ENCODE peak calls at places on chromosomes 12 and 14, in nine cellular contexts. I, H, F, W, T, V, Q, N and C are unnamed samples.
A peak's percentile ranks its signal among the peaks of the same experiment; 100 is the strongest.

GRCh38 chr12:464484-465267 is 4.9 kb downstream of the B4GALNT3 start:
- DNase-seq in I (no peak), H (no peak), F (no peak), W (peak; percentile 28), T (no peak), V (no peak), Q (peak; percentile 10), N (no peak), C (no peak)

GRCh38 chr12:127594351-127594970 is 672.5 kb upstream of the TMEM132C start:
- DNase-seq in I (no peak), H (no peak), F (no peak), W (peak; percentile 13), T (no peak), V (no peak), Q (no peak), N (no peak), C (no peak)

GRCh38 chr12:67759829-67760228 is 111.3 kb downstream of the DYRK2 start:
- DNase-seq in I (no peak), H (no peak), F (no peak), W (no peak), T (no peak), V (no peak), Q (no peak), N (no peak), C (no peak)

GRCh38 chr12:570949-571794 is 92.1 kb downstream of the NINJ2 start:
- DNase-seq in I (peak; percentile 93), H (no peak), F (peak; percentile 60), W (no peak), T (peak; percentile 12), V (no peak), Q (peak; percentile 61), N (peak; percentile 81), C (no peak)

GRCh38 chr14:21647380-21647779 is 6.3 kb upstream of the OR4E2 start:
- DNase-seq in I (no peak), H (no peak), F (no peak), W (no peak), T (no peak), V (no peak), Q (no peak), N (no peak), C (no peak)

GRCh38 chr12:46933947-46934346 is 108.2 kb upstream of the SLC38A4 start:
- DNase-seq in I (peak; percentile 77), H (no peak), F (no peak), W (peak; percentile 40), T (no peak), V (no peak), Q (peak; percentile 37), N (no peak), C (no peak)

GRCh38 chr12:123000578-123000977 is 20.1 kb downstream of the ARL6IP4 start:
- DNase-seq in I (no peak), H (no peak), F (no peak), W (no peak), T (no peak), V (no peak), Q (no peak), N (no peak), C (no peak)

GRCh38 chr12:108033091-108033490 is 96.0 kb upstream of the WSCD2 start:
- DNase-seq in I (no peak), H (no peak), F (no peak), W (no peak), T (no peak), V (no peak), Q (no peak), N (no peak), C (no peak)

GRCh38 chr12:42790761-42791151 is 201.2 kb upstream of the PRICKLE1 start:
- DNase-seq in I (no peak), H (no peak), F (no peak), W (peak; percentile 89), T (no peak), V (no peak), Q (peak; percentile 98), N (no peak), C (no peak)

GRCh38 chr12:7678744-7679143 is 13.0 kb upstream of the APOBEC1 start:
- DNase-seq in I (no peak), H (no peak), F (no peak), W (no peak), T (no peak), V (no peak), Q (no peak), N (no peak), C (no peak)

GRCh38 chr14:51357250-51357649 is 117.2 kb downstream of the TMX1 start:
- DNase-seq in I (no peak), H (no peak), F (no peak), W (no peak), T (no peak), V (no peak), Q (peak; percentile 45), N (no peak), C (no peak)

GRCh38 chr12:67366530-67367196 is 97.5 kb downstream of the CAND1 start:
- DNase-seq in I (no peak), H (no peak), F (no peak), W (no peak), T (no peak), V (no peak), Q (peak; percentile 82), N (no peak), C (no peak)

GRCh38 chr12:32454866-32455265 is 55.5 kb downstream of the FGD4 start:
- DNase-seq in I (no peak), H (no peak), F (no peak), W (no peak), T (no peak), V (no peak), Q (no peak), N (no peak), C (no peak)

GRCh38 chr14:43175896-43176295 is 1331.2 kb downstream of the FSCB start:
- DNase-seq in I (no peak), H (no peak), F (no peak), W (no peak), T (no peak), V (no peak), Q (no peak), N (no peak), C (no peak)

GRCh38 chr14:88791629-88792571 is 853 bp downstream of the EML5 start:
- DNase-seq in I (peak; percentile 22), H (peak; percentile 45), F (peak; percentile 54), W (peak; percentile 8), T (no peak), V (no peak), Q (no peak), N (peak; percentile 73), C (peak; percentile 2)

GRCh38 chr14:95462491-95462890 is 54.0 kb downstream of the SYNE3 start:
- DNase-seq in I (no peak), H (no peak), F (no peak), W (no peak), T (no peak), V (no peak), Q (no peak), N (no peak), C (no peak)

GRCh38 chr12:88628856-88629509 is 48.7 kb upstream of the KITLG start:
- DNase-seq in I (no peak), H (no peak), F (no peak), W (no peak), T (no peak), V (no peak), Q (no peak), N (no peak), C (no peak)

GRCh38 chr14:96508900-96509299 is 6.7 kb downstream of the PAPOLA start:
- DNase-seq in I (no peak), H (no peak), F (no peak), W (no peak), T (no peak), V (no peak), Q (no peak), N (no peak), C (no peak)

GRCh38 chr12:122067966-122068365 is 10.6 kb upstream of the MLXIP start:
- DNase-seq in I (no peak), H (no peak), F (no peak), W (no peak), T (peak; percentile 51), V (peak; percentile 69), Q (peak; percentile 74), N (no peak), C (peak; percentile 77)

GRCh38 chr14:99772371-99773283 is 20.6 kb upstream of the EML1 start:
- DNase-seq in I (no peak), H (no peak), F (no peak), W (no peak), T (no peak), V (no peak), Q (no peak), N (no peak), C (no peak)

GRCh38 chr12:108337235-108338223 is 1.6 kb downstream of the CMKLR1 start:
- DNase-seq in I (peak; percentile 56), H (no peak), F (no peak), W (peak; percentile 20), T (no peak), V (peak; percentile 19), Q (no peak), N (no peak), C (no peak)

GRCh38 chr12:123037791-123038190 is 57.3 kb downstream of the ARL6IP4 start:
- DNase-seq in I (no peak), H (no peak), F (no peak), W (no peak), T (no peak), V (no peak), Q (no peak), N (peak; percentile 34), C (no peak)

GRCh38 chr12:52390739-52391617 is 5.5 kb upstream of the KRT84 start:
- DNase-seq in I (no peak), H (no peak), F (no peak), W (peak; percentile 8), T (no peak), V (no peak), Q (no peak), N (peak; percentile 60), C (no peak)

GRCh38 chr14:45252356-45253069 is 489 bp downstream of the MIS18BP1 start:
- DNase-seq in I (peak; percentile 40), H (no peak), F (no peak), W (no peak), T (no peak), V (no peak), Q (peak; percentile 6), N (no peak), C (no peak)

GRCh38 chr12:12599750-12600643 is 11.7 kb upstream of the CREBL2 start:
- DNase-seq in I (no peak), H (peak; percentile 41), F (no peak), W (no peak), T (no peak), V (no peak), Q (peak; percentile 51), N (no peak), C (no peak)

GRCh38 chr14:20421267-20421666 is 8.0 kb upstream of the TEP1 start:
- DNase-seq in I (no peak), H (no peak), F (no peak), W (no peak), T (no peak), V (no peak), Q (no peak), N (no peak), C (no peak)

GRCh38 chr12:5524769-5525436 is 93.0 kb downstream of the NTF3 start:
- DNase-seq in I (no peak), H (no peak), F (no peak), W (no peak), T (no peak), V (no peak), Q (no peak), N (no peak), C (no peak)

GRCh38 chr12:68406134-68406576 is 74.0 kb upstream of the MDM1 start:
- DNase-seq in I (peak; percentile 22), H (peak; percentile 42), F (peak; percentile 93), W (no peak), T (no peak), V (no peak), Q (peak; percentile 79), N (peak; percentile 95), C (no peak)

GRCh38 chr14:92903359-92903758 is 19.6 kb upstream of the CHGA start:
- DNase-seq in I (no peak), H (no peak), F (no peak), W (no peak), T (no peak), V (no peak), Q (no peak), N (no peak), C (no peak)

GRCh38 chr12:100229036-100229635 is 28.5 kb downstream of the ACTR6 start:
- DNase-seq in I (peak; percentile 70), H (no peak), F (no peak), W (no peak), T (no peak), V (no peak), Q (no peak), N (no peak), C (no peak)

GRCh38 chr12:60935981-60936761 is 1324.0 kb upstream of the USP15 start:
- DNase-seq in I (no peak), H (no peak), F (no peak), W (no peak), T (no peak), V (no peak), Q (no peak), N (no peak), C (no peak)